ENCODE peak calls at places on chromosome 19, in six cellular contexts. One of them, this sample, is unnamed.

GRCh38 chr19:48355555-48355954 is 8.2 kb downstream of the TMEM143 start:
- DNase-seq in H9: no peak
- DNase-seq in IMR-90: no peak
- DNase-seq in mesenchymal stem cell: no peak
- DNase-seq in H1: no peak
- DNase-seq in trophoblast cell: no peak
- DNase-seq in this sample: no peak

GRCh38 chr19:45769821-45770191 is 754 bp upstream of the SIX5 start:
- DNase-seq in H9: no peak
- DNase-seq in IMR-90: peak; percentile 38
- DNase-seq in mesenchymal stem cell: peak; percentile 68
- DNase-seq in H1: no peak
- DNase-seq in trophoblast cell: no peak
- DNase-seq in this sample: no peak

GRCh38 chr19:13401388-13401787 is 104.9 kb downstream of the CACNA1A start:
- DNase-seq in H9: peak; percentile 46
- DNase-seq in IMR-90: peak; percentile 46
- DNase-seq in mesenchymal stem cell: peak; percentile 6
- DNase-seq in H1: no peak
- DNase-seq in trophoblast cell: no peak
- DNase-seq in this sample: no peak

GRCh38 chr19:16325671-16326400 is 1.2 kb downstream of the KLF2 start:
- DNase-seq in H9: peak; percentile 88
- DNase-seq in IMR-90: no peak
- DNase-seq in mesenchymal stem cell: no peak
- DNase-seq in H1: no peak
- DNase-seq in trophoblast cell: no peak
- DNase-seq in this sample: peak; percentile 51

GRCh38 chr19:47110521-47111080 is 3.0 kb downstream of the ZC3H4 start:
- DNase-seq in H9: no peak
- DNase-seq in IMR-90: no peak
- DNase-seq in mesenchymal stem cell: no peak
- DNase-seq in H1: no peak
- DNase-seq in trophoblast cell: no peak
- DNase-seq in this sample: no peak

GRCh38 chr19:44845286-44845611 is 848 bp upstream of the NECTIN2 start:
- DNase-seq in H9: no peak
- DNase-seq in IMR-90: no peak
- DNase-seq in mesenchymal stem cell: no peak
- DNase-seq in H1: no peak
- DNase-seq in trophoblast cell: no peak
- DNase-seq in this sample: no peak

GRCh38 chr19:16061943-16062342 is 14.4 kb upstream of the TPM4 start:
- DNase-seq in H9: no peak
- DNase-seq in IMR-90: no peak
- DNase-seq in mesenchymal stem cell: no peak
- DNase-seq in H1: no peak
- DNase-seq in trophoblast cell: no peak
- DNase-seq in this sample: no peak

GRCh38 chr19:41888926-41889325 is 5.9 kb downstream of the ARHGEF1 start:
- DNase-seq in H9: no peak
- DNase-seq in IMR-90: no peak
- DNase-seq in mesenchymal stem cell: no peak
- DNase-seq in H1: no peak
- DNase-seq in trophoblast cell: no peak
- DNase-seq in this sample: no peak

GRCh38 chr19:33678796-33679195 is 57.0 kb downstream of the CHST8 start:
- DNase-seq in H9: no peak
- DNase-seq in IMR-90: no peak
- DNase-seq in mesenchymal stem cell: no peak
- DNase-seq in H1: no peak
- DNase-seq in trophoblast cell: no peak
- DNase-seq in this sample: no peak

GRCh38 chr19:50266896-50267295 is 62.3 kb downstream of the KCNC3 start:
- DNase-seq in H9: peak; percentile 97
- DNase-seq in IMR-90: no peak
- DNase-seq in mesenchymal stem cell: no peak
- DNase-seq in H1: peak; percentile 84
- DNase-seq in trophoblast cell: no peak
- DNase-seq in this sample: no peak

GRCh38 chr19:46193678-46194077 is 35.9 kb upstream of the IGFL1 start:
- DNase-seq in H9: no peak
- DNase-seq in IMR-90: no peak
- DNase-seq in mesenchymal stem cell: peak; percentile 50
- DNase-seq in H1: no peak
- DNase-seq in trophoblast cell: no peak
- DNase-seq in this sample: no peak

GRCh38 chr19:5484398-5485285 is 29.4 kb downstream of the ZNRF4 start:
- DNase-seq in H9: no peak
- DNase-seq in IMR-90: peak; percentile 60
- DNase-seq in mesenchymal stem cell: no peak
- DNase-seq in H1: no peak
- DNase-seq in trophoblast cell: no peak
- DNase-seq in this sample: no peak

GRCh38 chr19:12868540-12869112 is 12.6 kb downstream of the DNASE2 start:
- DNase-seq in H9: peak; percentile 71
- DNase-seq in IMR-90: no peak
- DNase-seq in mesenchymal stem cell: no peak
- DNase-seq in H1: no peak
- DNase-seq in trophoblast cell: no peak
- DNase-seq in this sample: no peak

GRCh38 chr19:47430041-47430802 is 10.9 kb upstream of the MEIS3 start:
- DNase-seq in H9: peak; percentile 79
- DNase-seq in IMR-90: peak; percentile 27
- DNase-seq in mesenchymal stem cell: peak; percentile 72
- DNase-seq in H1: no peak
- DNase-seq in trophoblast cell: no peak
- DNase-seq in this sample: no peak

GRCh38 chr19:53102701-53103140 is 501 bp downstream of the ZNF160 start:
- DNase-seq in H9: no peak
- DNase-seq in IMR-90: peak; percentile 31
- DNase-seq in mesenchymal stem cell: peak; percentile 55
- DNase-seq in H1: no peak
- DNase-seq in trophoblast cell: peak; percentile 59
- DNase-seq in this sample: no peak

DNA sequence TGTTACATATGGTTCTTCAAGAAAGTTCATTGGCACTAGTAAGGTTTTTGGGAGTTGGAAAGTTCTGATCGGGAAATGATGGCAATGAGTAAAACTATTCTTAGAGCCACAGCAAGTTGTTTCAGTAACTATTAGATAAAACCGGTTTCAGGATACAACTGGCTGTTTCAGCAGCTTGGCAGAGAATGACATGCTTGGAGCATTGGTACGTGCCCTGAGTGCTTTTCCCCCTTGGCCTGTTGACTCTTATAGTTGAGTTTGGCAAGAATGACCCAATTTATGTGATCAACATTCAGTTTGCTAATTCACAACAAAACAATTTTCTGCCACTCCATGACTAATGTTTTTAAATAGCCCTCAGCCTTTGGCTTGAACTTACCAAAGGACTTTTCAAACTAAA is 10.8 kb upstream of the ZNF491 start:
- DNase-seq in H9: no peak
- DNase-seq in IMR-90: no peak
- DNase-seq in mesenchymal stem cell: no peak
- DNase-seq in H1: no peak
- DNase-seq in trophoblast cell: no peak
- DNase-seq in this sample: no peak
- H3K9me3 ChIP-seq in H9: no peaks in the 10 kb centered on the region
- H3K9me3 ChIP-seq in IMR-90: peaks cover 43% of the 10 kb centered on the region
- H3K9me3 ChIP-seq in mesenchymal stem cell: peaks cover 86% of the 10 kb centered on the region
- H3K9me3 ChIP-seq in H1: peaks cover 27% of the 10 kb centered on the region
- H3K9me3 ChIP-seq in trophoblast cell: no peaks in the 10 kb centered on the region
- H3K9me3 ChIP-seq in this sample: peaks cover 2% of the 10 kb centered on the region

DNA sequence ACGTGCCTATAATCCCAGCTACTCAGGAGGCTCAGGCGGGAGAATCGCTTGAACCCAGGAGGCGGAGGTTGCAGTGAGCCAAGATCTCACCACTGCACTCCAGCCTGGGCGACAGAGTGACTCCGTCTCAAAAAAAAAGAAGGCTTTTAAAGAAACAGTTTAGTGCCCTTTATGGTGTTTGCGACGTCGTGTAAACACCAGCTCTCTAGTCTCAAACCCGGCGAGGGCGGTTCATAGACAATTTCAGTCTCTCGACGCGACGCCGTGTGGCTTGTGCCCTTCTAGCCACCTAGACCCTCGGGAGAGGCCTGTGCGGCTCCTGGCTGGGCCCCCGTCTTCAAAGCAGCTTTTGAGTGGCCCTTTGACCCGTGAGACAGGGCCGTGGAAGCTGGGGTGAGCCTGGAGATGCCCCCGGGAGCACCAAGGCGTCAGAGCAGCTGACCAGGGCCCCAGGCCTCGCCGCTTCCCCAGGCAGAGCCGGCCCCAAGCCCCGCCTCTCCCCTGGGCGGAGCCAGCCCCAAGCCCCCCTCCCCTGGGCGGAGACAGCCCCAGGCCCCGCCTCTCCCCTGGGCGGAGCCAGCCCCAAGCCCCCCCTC is 5.0 kb upstream of the MADCAM1 start:
- DNase-seq in H9: peak; percentile 60
- DNase-seq in IMR-90: no peak
- DNase-seq in mesenchymal stem cell: no peak
- DNase-seq in H1: no peak
- DNase-seq in trophoblast cell: peak; percentile 27
- DNase-seq in this sample: no peak
- H2BK5ac ChIP-seq in H9: no peak overlapping the region
- H2BK5ac ChIP-seq in IMR-90: no peak overlapping the region
- H2BK5ac ChIP-seq in mesenchymal stem cell: no peak overlapping the region
- H2BK5ac ChIP-seq in H1: no peak overlapping the region
- H2BK5ac ChIP-seq in trophoblast cell: no peak overlapping the region
- H2BK5ac ChIP-seq in this sample: no peak overlapping the region

GRCh38 chr19:29578349-29578748 is 27.7 kb upstream of the POP4 start:
- DNase-seq in H9: peak; percentile 3
- DNase-seq in IMR-90: no peak
- DNase-seq in mesenchymal stem cell: no peak
- DNase-seq in H1: no peak
- DNase-seq in trophoblast cell: no peak
- DNase-seq in this sample: no peak
- H3K27me3 ChIP-seq in H9: no peaks in the 10 kb centered on the region
- H3K27me3 ChIP-seq in IMR-90: peaks cover 6% of the 10 kb centered on the region
- H3K27me3 ChIP-seq in mesenchymal stem cell: peaks cover 14% of the 10 kb centered on the region
- H3K27me3 ChIP-seq in H1: no peaks in the 10 kb centered on the region
- H3K27me3 ChIP-seq in trophoblast cell: no peaks in the 10 kb centered on the region
- H3K27me3 ChIP-seq in this sample: no peaks in the 10 kb centered on the region

GRCh38 chr19:24141612-24142011 is 54.6 kb downstream of the ZNF254 start:
- DNase-seq in H9: no peak
- DNase-seq in IMR-90: no peak
- DNase-seq in mesenchymal stem cell: no peak
- DNase-seq in H1: no peak
- DNase-seq in trophoblast cell: no peak
- DNase-seq in this sample: no peak
- H3K9me3 ChIP-seq in H9: no peaks in the 10 kb centered on the region
- H3K9me3 ChIP-seq in IMR-90: peaks cover 25% of the 10 kb centered on the region
- H3K9me3 ChIP-seq in mesenchymal stem cell: peaks cover 78% of the 10 kb centered on the region
- H3K9me3 ChIP-seq in H1: peaks cover 22% of the 10 kb centered on the region
- H3K9me3 ChIP-seq in trophoblast cell: peaks cover 3% of the 10 kb centered on the region
- H3K9me3 ChIP-seq in this sample: peaks cover 34% of the 10 kb centered on the region

DNA sequence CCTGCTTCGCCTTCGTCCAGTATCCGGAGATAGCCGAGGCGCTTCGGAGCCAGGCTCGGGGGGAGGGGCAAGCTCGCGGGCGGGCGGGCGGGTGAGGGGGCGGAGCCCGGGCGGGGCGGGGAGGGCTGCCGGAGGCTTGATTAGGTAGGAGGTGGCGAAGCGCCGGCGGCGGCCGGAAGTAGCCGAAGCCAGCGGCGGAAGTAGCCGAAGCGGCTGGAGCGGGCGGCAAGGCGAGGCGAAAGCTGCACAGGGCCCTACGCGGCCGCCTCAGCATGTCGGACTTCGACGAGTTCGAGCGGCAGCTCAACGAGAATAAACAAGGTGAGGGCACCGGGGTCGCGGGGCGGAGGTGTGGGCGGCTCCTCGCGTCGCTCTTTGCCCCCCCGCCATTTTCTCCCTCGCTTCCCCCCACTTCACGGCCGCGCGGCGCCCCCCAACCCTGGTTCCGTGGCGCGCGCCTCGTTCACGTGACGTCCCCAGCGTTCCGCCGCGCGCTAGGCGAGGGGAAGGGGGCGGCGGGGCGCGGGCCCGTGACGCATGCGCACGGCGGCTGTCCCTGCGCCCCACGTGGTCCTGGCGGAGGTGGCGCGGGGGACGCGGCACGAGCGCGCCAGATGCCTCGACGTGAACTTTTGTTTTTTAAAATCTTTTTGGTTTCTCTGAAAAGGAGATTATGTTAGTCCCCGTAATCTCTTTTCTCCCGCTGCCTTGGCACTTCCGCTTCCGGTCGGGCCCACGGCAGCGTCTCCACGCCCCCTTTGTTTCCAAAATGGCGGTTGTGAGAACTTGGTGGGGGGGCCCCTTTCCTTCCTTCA is at the start of gene U2AF2:
- DNase-seq in H9: peak; percentile 95
- DNase-seq in IMR-90: peak; percentile 89
- DNase-seq in mesenchymal stem cell: peak; percentile 80
- DNase-seq in H1: no peak
- DNase-seq in trophoblast cell: peak; percentile 93
- DNase-seq in this sample: peak; percentile 94
- H2BK5ac ChIP-seq in H9: peak within 1 kb of the TSS; percentile 82
- H2BK5ac ChIP-seq in IMR-90: peak within 1 kb of the TSS; percentile 94
- H2BK5ac ChIP-seq in mesenchymal stem cell: peak within 1 kb of the TSS; percentile 96
- H2BK5ac ChIP-seq in H1: peak within 1 kb of the TSS; percentile 100
- H2BK5ac ChIP-seq in trophoblast cell: peak within 1 kb of the TSS; percentile 99
- H2BK5ac ChIP-seq in this sample: peak within 1 kb of the TSS; percentile 93

GRCh38 chr19:289651-290538 is 1.3 kb downstream of the PLPP2 start:
- DNase-seq in H9: peak; percentile 94
- DNase-seq in IMR-90: peak; percentile 25
- DNase-seq in mesenchymal stem cell: peak; percentile 62
- DNase-seq in H1: peak; percentile 71
- DNase-seq in trophoblast cell: peak; percentile 87
- DNase-seq in this sample: no peak

GRCh38 chr19:290539-291521 is at the start of gene PLPP2:
- DNase-seq in H9: peak; percentile 96
- DNase-seq in IMR-90: no peak
- DNase-seq in mesenchymal stem cell: no peak
- DNase-seq in H1: peak; percentile 85
- DNase-seq in trophoblast cell: peak; percentile 48
- DNase-seq in this sample: no peak

GRCh38 chr19:291561-292280 is 518 bp upstream of the PLPP2 start:
- DNase-seq in H9: peak; percentile 52
- DNase-seq in IMR-90: no peak
- DNase-seq in mesenchymal stem cell: no peak
- DNase-seq in H1: no peak
- DNase-seq in trophoblast cell: peak; percentile 71
- DNase-seq in this sample: no peak

GRCh38 chr19:287381-287871 is 3.8 kb downstream of the PLPP2 start:
- DNase-seq in H9: no peak
- DNase-seq in IMR-90: no peak
- DNase-seq in mesenchymal stem cell: no peak
- DNase-seq in H1: no peak
- DNase-seq in trophoblast cell: peak; percentile 81
- DNase-seq in this sample: no peak

GRCh38 chr19:288911-289310 is 2.3 kb downstream of the PLPP2 start:
- DNase-seq in H9: no peak
- DNase-seq in IMR-90: no peak
- DNase-seq in mesenchymal stem cell: no peak
- DNase-seq in H1: no peak
- DNase-seq in trophoblast cell: no peak
- DNase-seq in this sample: no peak
- H3K27me3 ChIP-seq in H9: no peaks in the 10 kb centered on the region
- H3K27me3 ChIP-seq in IMR-90: peaks cover 42% of the 10 kb centered on the region
- H3K27me3 ChIP-seq in mesenchymal stem cell: peaks cover 17% of the 10 kb centered on the region
- H3K27me3 ChIP-seq in H1: peaks cover 2% of the 10 kb centered on the region
- H3K27me3 ChIP-seq in trophoblast cell: no peaks in the 10 kb centered on the region
- H3K27me3 ChIP-seq in this sample: peaks cover 59% of the 10 kb centered on the region

GRCh38 chr19:58117841-58118575 is 20.0 kb upstream of the ZSCAN18 start:
- DNase-seq in H9: no peak
- DNase-seq in IMR-90: no peak
- DNase-seq in mesenchymal stem cell: no peak
- DNase-seq in H1: peak; percentile 64
- DNase-seq in trophoblast cell: no peak
- DNase-seq in this sample: no peak
- H3K9me3 ChIP-seq in H9: peaks cover 81% of the 10 kb centered on the region
- H3K9me3 ChIP-seq in IMR-90: peaks cover 68% of the 10 kb centered on the region
- H3K9me3 ChIP-seq in mesenchymal stem cell: peaks cover 86% of the 10 kb centered on the region
- H3K9me3 ChIP-seq in H1: peaks cover 74% of the 10 kb centered on the region
- H3K9me3 ChIP-seq in trophoblast cell: peaks cover 43% of the 10 kb centered on the region
- H3K9me3 ChIP-seq in this sample: peaks cover 54% of the 10 kb centered on the region

This sample was measured in neuronal stem cell.